ENCODE peak calls at places on chromosome 14, in four cellular contexts. R is suprapubic skin, Z is astrocyte of the spinal cord, Y is neural crest cell. A is an unnamed sample.

GRCh38 chr14:64081174-64081746 is 212.9 kb downstream of the ESR2 start:
- DNase-seq in R (no peak), Z (no peak), Y (no peak), A (no peak)

GRCh38 chr14:96567289-96567899 is 65.2 kb downstream of the PAPOLA start:
- DNase-seq in R (no peak), Z (peak), Y (no peak), A (no peak)

GRCh38 chr14:96926006-96926405 is 128.8 kb downstream of the VRK1 start:
- DNase-seq in R (no peak), Z (no peak), Y (no peak), A (no peak)

GRCh38 chr14:51070732-51071131 is 24.2 kb downstream of the TRIM9 start:
- DNase-seq in R (no peak), Z (no peak), Y (no peak), A (no peak)

GRCh38 chr14:33737446-33737845 is 213.4 kb downstream of the EGLN3 start:
- DNase-seq in R (no peak), Z (peak), Y (no peak), A (no peak)

GRCh38 chr14:53963491-53964227 is 7.0 kb upstream of the BMP4 start:
- DNase-seq in R (no peak), Z (peak), Y (no peak), A (peak)

GRCh38 chr14:67622675-67623074 is 3.0 kb downstream of the ARG2 start:
- DNase-seq in R (no peak), Z (peak), Y (no peak), A (peak)

GRCh38 chr14:68665116-68665515 is 127.8 kb downstream of the ZFP36L1 start:
- DNase-seq in R (no peak), Z (peak), Y (no peak), A (no peak)

GRCh38 chr14:73457935-73458218 is 469 bp downstream of the NUMB start:
- DNase-seq in R (peak), Z (no peak), Y (no peak), A (no peak)

GRCh38 chr14:100031506-100032281 is 33.5 kb upstream of the EVL start:
- DNase-seq in R (no peak), Z (peak), Y (no peak), A (no peak)

GRCh38 chr14:25055005-25055404 is 5.1 kb upstream of the STXBP6 start:
- DNase-seq in R (no peak), Z (no peak), Y (no peak), A (no peak)

GRCh38 chr14:62159314-62159713 is 397.1 kb downstream of the SNAPC1 start:
- DNase-seq in R (no peak), Z (no peak), Y (no peak), A (no peak)

GRCh38 chr14:52044791-52045522 is 23.9 kb downstream of the NID2 start:
- DNase-seq in R (no peak), Z (peak), Y (no peak), A (no peak)

GRCh38 chr14:78519863-78520262 is 349.7 kb downstream of the NRXN3 start:
- DNase-seq in R (no peak), Z (peak), Y (peak), A (peak)

GRCh38 chr14:39880965-39881364 is 448.7 kb upstream of the FBXO33 start:
- DNase-seq in R (no peak), Z (no peak), Y (no peak), A (no peak)

GRCh38 chr14:101575581-101575980 is 14.3 kb downstream of the DIO3 start:
- DNase-seq in R (no peak), Z (no peak), Y (no peak), A (no peak)

GRCh38 chr14:100736269-100737180 is 9.8 kb downstream of the DLK1 start:
- DNase-seq in R (peak), Z (no peak), Y (no peak), A (peak)

DNA sequence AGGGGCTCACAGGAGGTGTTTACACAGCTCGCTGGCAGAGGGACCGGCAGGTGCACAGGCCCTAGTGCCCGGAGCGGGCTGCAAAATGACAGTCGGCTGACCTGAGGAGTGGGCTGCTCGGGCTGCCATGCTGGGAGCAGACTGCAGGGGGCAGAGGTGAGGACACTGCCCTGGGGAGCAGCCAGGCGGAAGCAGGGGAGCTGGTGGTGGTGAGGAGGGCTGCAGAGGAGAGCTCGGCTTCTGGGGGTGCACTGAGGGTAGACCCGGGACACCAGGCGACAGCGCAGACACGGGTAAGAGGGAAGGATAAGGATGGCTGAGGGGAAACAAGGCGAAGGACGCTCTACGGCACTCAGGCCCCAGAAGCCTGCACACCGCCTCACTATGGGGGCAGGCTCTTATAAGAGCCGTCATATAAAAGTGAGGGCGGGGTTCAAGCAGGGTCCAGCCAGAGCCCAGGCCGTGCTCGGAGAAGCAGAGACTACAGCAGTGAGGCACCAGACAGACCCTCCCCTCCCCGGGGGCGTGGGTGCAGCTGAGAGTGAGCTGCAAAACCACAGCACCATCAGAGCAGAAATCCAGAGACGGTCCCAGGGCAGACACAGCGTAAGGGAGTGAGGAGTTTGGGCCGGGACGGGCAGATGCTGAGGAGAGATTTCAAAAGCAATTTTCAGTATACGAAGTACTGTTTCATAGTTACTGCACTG is 62.5 kb downstream of the CCDC88C start:
- DNase-seq in R (no peak), Z (no peak), Y (peak), A (peak)
- TF ChIP-seq CTCF in R (no peak), Z (peak), Y (peak), A (peak)

GRCh38 chr14:71722885-71723284 is 209.3 kb upstream of the RGS6 start:
- DNase-seq in R (no peak), Z (no peak), Y (no peak), A (no peak)

GRCh38 chr14:71721791-71722190 is 210.4 kb upstream of the RGS6 start:
- DNase-seq in R (no peak), Z (no peak), Y (no peak), A (no peak)

GRCh38 chr14:71725802-71726638 is 206.2 kb upstream of the RGS6 start:
- DNase-seq in R (no peak), Z (peak), Y (no peak), A (no peak)

GRCh38 chr14:71716371-71716770 is 215.9 kb upstream of the RGS6 start:
- DNase-seq in R (no peak), Z (peak), Y (no peak), A (no peak)

GRCh38 chr14:71720978-71721624 is 211.1 kb upstream of the RGS6 start:
- DNase-seq in R (no peak), Z (peak), Y (peak), A (peak)
- TF ChIP-seq CTCF in R (no peak), Z (peak), Y (peak), A (peak)

DNA sequence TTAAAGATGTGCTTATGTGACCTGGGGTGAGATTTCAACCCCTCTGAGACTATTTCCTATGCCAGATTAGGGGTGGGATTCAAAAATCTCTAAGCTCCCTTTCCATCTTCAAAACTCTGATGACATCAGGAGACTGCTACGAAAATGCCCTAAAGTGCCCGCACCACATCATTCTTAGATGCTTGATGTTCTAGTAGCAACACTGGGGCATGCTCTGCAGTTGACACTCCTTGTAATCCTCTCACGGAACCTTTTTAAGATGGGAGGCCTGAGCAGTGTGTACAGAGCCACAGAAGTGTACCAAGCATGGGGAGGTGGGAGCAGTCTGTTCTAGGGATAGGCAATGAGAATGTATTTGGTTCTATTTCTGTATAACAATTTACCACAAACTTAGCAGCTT is 12.2 kb downstream of the FOS start:
- DNase-seq in R (peak), Z (no peak), Y (no peak), A (no peak)
- TF ChIP-seq CTCF in R (no peak), Z (no peak), Y (no peak), A (no peak)

GRCh38 chr14:60515244-60515695 is 6.3 kb downstream of the SIX6 start:
- DNase-seq in R (no peak), Z (no peak), Y (no peak), A (no peak)

GRCh38 chr14:60515696-60516284 is 6.8 kb downstream of the SIX6 start:
- DNase-seq in R (no peak), Z (no peak), Y (peak), A (peak)

GRCh38 chr14:60510976-60511599 is 2.1 kb downstream of the SIX6 start:
- DNase-seq in R (no peak), Z (no peak), Y (no peak), A (peak)

GRCh38 chr14:60512952-60513554 is 4.1 kb downstream of the SIX6 start:
- DNase-seq in R (no peak), Z (no peak), Y (no peak), A (peak)

GRCh38 chr14:60514378-60515243 is 5.7 kb downstream of the SIX6 start:
- DNase-seq in R (no peak), Z (no peak), Y (peak), A (peak)
- TF ChIP-seq CTCF in R (peak), Z (no peak), Y (peak), A (peak)

GRCh38 chr14:44448816-44449411 is 58.2 kb downstream of the FSCB start:
- DNase-seq in R (no peak), Z (no peak), Y (no peak), A (no peak)
- TF ChIP-seq CTCF in R (no peak), Z (no peak), Y (no peak), A (no peak)

GRCh38 chr14:103190731-103191130 is 67.5 kb downstream of the TNFAIP2 start:
- DNase-seq in R (no peak), Z (no peak), Y (no peak), A (no peak)

GRCh38 chr14:103187911-103188310 is 64.7 kb downstream of the TNFAIP2 start:
- DNase-seq in R (no peak), Z (no peak), Y (no peak), A (no peak)

GRCh38 chr14:103186894-103187586 is 63.8 kb downstream of the TNFAIP2 start:
- DNase-seq in R (no peak), Z (no peak), Y (no peak), A (peak)

GRCh38 chr14:103189481-103190470 is 66.5 kb downstream of the TNFAIP2 start:
- DNase-seq in R (no peak), Z (no peak), Y (no peak), A (no peak)

DNA sequence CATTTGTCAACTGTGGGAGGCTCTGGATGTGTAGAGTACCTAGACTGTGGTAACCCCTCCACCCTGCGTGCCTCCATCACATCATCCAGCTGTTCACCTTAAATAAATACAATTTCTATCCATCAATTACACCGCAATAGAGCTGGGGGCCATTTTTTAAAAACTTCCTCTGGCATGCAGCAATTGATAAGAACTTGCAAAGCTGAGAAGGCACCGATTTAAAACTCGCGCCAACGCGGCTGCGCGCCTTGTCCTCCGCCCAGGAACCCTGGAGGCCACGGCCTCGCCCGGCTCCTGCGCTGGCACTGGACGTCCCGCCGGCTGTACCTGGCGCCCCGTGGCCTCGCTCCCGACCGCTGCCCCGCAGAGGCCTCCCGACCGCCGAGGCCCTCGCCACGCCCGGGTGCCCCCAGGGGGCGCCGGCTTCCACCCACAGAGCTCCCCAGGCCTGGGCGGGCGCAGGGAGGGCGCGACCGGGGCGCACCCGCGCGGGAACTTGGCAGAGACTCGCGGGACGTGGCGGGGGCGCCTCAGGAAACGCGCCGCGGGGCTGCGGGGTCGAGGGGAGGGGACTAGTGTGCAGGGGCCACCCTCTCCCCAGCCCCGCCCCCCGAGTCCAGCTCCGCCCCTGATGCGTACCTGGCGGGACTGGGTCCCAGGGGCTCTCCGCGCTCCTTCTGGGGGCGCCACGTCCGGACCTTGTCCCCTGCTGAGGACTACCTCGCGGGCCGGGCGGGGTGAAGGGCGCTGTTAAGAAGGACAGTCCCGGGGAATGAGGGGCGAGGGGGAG is 65.6 kb downstream of the TNFAIP2 start:
- DNase-seq in R (no peak), Z (no peak), Y (peak), A (peak)
- TF ChIP-seq CTCF in R (peak), Z (peak), Y (peak), A (peak)